ENCODE peak calls at places on chromosomes 2 and 18, in nine cellular contexts. Z, U, F, D, M, Q, C, V and W are unnamed samples.
A peak's percentile ranks its signal among the peaks of the same experiment; 100 is the strongest.

GRCh38 chr18:8232791-8233190 is 376.4 kb upstream of the RAB12 start:
- DNase-seq in Z (no peak), U (no peak), F (no peak), D (no peak), M (no peak), Q (no peak), C (no peak), V (no peak), W (no peak)

GRCh38 chr18:39742015-39742466 is 2176.4 kb upstream of the CELF4 start:
- DNase-seq in Z (no peak), U (no peak), F (no peak), D (peak; percentile 11), M (no peak), Q (peak; percentile 59), C (no peak), V (no peak), W (no peak)

GRCh38 chr2:203553784-203554183 is 18.7 kb upstream of the RAPH1 start:
- DNase-seq in Z (no peak), U (no peak), F (no peak), D (no peak), M (no peak), Q (no peak), C (no peak), V (no peak), W (no peak)

GRCh38 chr2:191938779-191939178 is 91.9 kb upstream of the CAVIN2 start:
- DNase-seq in Z (no peak), U (no peak), F (no peak), D (no peak), M (no peak), Q (no peak), C (no peak), V (no peak), W (no peak)

GRCh38 chr2:227826019-227826521 is 12.4 kb downstream of the CCL20 start:
- DNase-seq in Z (no peak), U (no peak), F (no peak), D (no peak), M (no peak), Q (no peak), C (no peak), V (peak; percentile 61), W (no peak)

GRCh38 chr18:26322892-26323653 is 96.8 kb downstream of the TAF4B start:
- DNase-seq in Z (no peak), U (no peak), F (no peak), D (peak; percentile 64), M (no peak), Q (peak; percentile 51), C (peak; percentile 64), V (no peak), W (no peak)

GRCh38 chr2:86078801-86079545 is 26.7 kb downstream of the POLR1A start:
- DNase-seq in Z (peak; percentile 65), U (no peak), F (no peak), D (peak; percentile 37), M (no peak), Q (peak; percentile 46), C (peak; percentile 80), V (no peak), W (no peak)

GRCh38 chr18:12278153-12278764 is 24.1 kb downstream of the CIDEA start:
- DNase-seq in Z (no peak), U (no peak), F (no peak), D (peak; percentile 44), M (no peak), Q (no peak), C (peak; percentile 26), V (peak; percentile 53), W (no peak)

GRCh38 chr2:119490653-119491195 is 33.6 kb downstream of the SCTR start:
- DNase-seq in Z (no peak), U (no peak), F (no peak), D (no peak), M (no peak), Q (no peak), C (no peak), V (no peak), W (no peak)

GRCh38 chr2:95353055-95353575 is 49.4 kb upstream of the FAHD2A start:
- DNase-seq in Z (no peak), U (peak; percentile 12), F (no peak), D (no peak), M (no peak), Q (no peak), C (no peak), V (no peak), W (no peak)

GRCh38 chr2:147135401-147135800 is 709.4 kb upstream of the ACVR2A start:
- DNase-seq in Z (no peak), U (no peak), F (no peak), D (no peak), M (no peak), Q (no peak), C (peak; percentile 3), V (no peak), W (no peak)

GRCh38 chr2:18455256-18455862 is 105.1 kb downstream of the RDH14 start:
- DNase-seq in Z (no peak), U (no peak), F (peak; percentile 65), D (peak; percentile 80), M (no peak), Q (peak; percentile 62), C (peak; percentile 59), V (no peak), W (peak; percentile 70)

GRCh38 chr2:100208375-100208774 is 66.0 kb upstream of the AFF3 start:
- DNase-seq in Z (peak; percentile 37), U (no peak), F (no peak), D (peak; percentile 20), M (no peak), Q (no peak), C (no peak), V (no peak), W (no peak)
- TF ChIP-seq CTCF in Z (no peak), U (no peak), F (peak; percentile 45), D (peak; percentile 36), M (no peak), Q (no peak), C (no peak), V (no peak), W (peak; percentile 30)

GRCh38 chr2:144511222-144511855 is 8.6 kb downstream of the ZEB2 start:
- DNase-seq in Z (no peak), U (no peak), F (no peak), D (no peak), M (no peak), Q (peak; percentile 36), C (no peak), V (no peak), W (no peak)

GRCh38 chr2:144510206-144510991 is 9.5 kb downstream of the ZEB2 start:
- DNase-seq in Z (no peak), U (no peak), F (no peak), D (peak; percentile 81), M (no peak), Q (peak; percentile 85), C (peak; percentile 68), V (no peak), W (no peak)

GRCh38 chr2:144512421-144513272 is 7.3 kb downstream of the ZEB2 start:
- DNase-seq in Z (no peak), U (no peak), F (no peak), D (peak; percentile 54), M (no peak), Q (peak; percentile 37), C (no peak), V (no peak), W (no peak)

GRCh38 chr2:144513388-144514100 is 6.4 kb downstream of the ZEB2 start:
- DNase-seq in Z (peak; percentile 62), U (peak; percentile 60), F (no peak), D (peak; percentile 83), M (no peak), Q (peak; percentile 81), C (peak; percentile 80), V (no peak), W (peak; percentile 67)

DNA sequence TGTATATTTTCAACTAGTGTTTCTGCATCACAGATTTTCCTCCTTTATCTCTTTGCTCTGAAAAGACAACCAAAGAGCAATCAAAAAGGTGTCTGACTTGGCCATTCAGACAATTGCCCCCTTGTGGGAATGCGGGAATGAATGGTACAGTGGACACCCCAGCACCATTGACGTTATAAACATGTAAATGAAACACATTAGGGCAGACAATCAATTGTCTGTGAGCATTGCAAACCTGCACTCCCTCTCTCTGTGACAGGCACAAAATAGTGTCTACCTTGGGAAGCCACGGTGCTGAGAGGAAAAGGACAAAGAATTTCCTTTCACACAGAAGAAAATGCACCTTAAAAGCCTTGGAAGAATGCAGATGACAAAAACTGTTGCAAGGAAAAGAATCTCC is 8.0 kb downstream of the ZEB2 start:
- DNase-seq in Z (no peak), U (no peak), F (no peak), D (peak; percentile 40), M (no peak), Q (peak; percentile 24), C (no peak), V (no peak), W (no peak)
- H3K4me3 ChIP-seq in Z (no peak overlapping the region), U (no peak overlapping the region), F (no peak overlapping the region), D (peak overlapping the region; percentile 83), M (no peak overlapping the region), Q (no peak overlapping the region), C (no peak overlapping the region), V (peak overlapping the region; percentile 85), W (peak overlapping the region; percentile 24)

GRCh38 chr2:205563646-205564045 is 118.7 kb upstream of the NRP2 start:
- DNase-seq in Z (no peak), U (no peak), F (no peak), D (no peak), M (peak; percentile 4), Q (no peak), C (no peak), V (no peak), W (no peak)
- TF ChIP-seq CTCF in Z (no peak), U (peak; percentile 55), F (peak; percentile 24), D (no peak), M (peak; percentile 71), Q (peak; percentile 44), C (peak; percentile 34), V (no peak), W (no peak)

GRCh38 chr2:176292608-176293007 is 23.4 kb downstream of the MTX2 start:
- DNase-seq in Z (no peak), U (no peak), F (no peak), D (no peak), M (no peak), Q (no peak), C (no peak), V (no peak), W (no peak)
- H3K4me3 ChIP-seq in Z (no peak overlapping the region), U (no peak overlapping the region), F (no peak overlapping the region), D (no peak overlapping the region), M (no peak overlapping the region), Q (no peak overlapping the region), C (no peak overlapping the region), V (no peak overlapping the region), W (no peak overlapping the region)